ENCODE peak calls at places on chromosome X, in four cellular contexts. One of them, this sample, is unnamed.

GRCh38 chrX:75131973-75132627 is 24.0 kb downstream of the ABCB7 start:
- DNase-seq in spleen: no peak
- DNase-seq in aorta: no peak
- DNase-seq in endothelial cell of umbilical vein: no peak
- DNase-seq in this sample: no peak

GRCh38 chrX:125681058-125681457 is 361.4 kb downstream of the TEX13C start:
- DNase-seq in aorta: no peak
- DNase-seq in endothelial cell of umbilical vein: no peak
- DNase-seq in spleen: no peak
- DNase-seq in this sample: no peak

GRCh38 chrX:154437398-154437752 is 421 bp downstream of the GDI1 start:
- DNase-seq in aorta: no peak
- DNase-seq in endothelial cell of umbilical vein: no peak
- DNase-seq in spleen: no peak
- DNase-seq in this sample: no peak

GRCh38 chrX:107669885-107670628 is 41.7 kb downstream of the PRPS1 start:
- DNase-seq in endothelial cell of umbilical vein: no peak
- DNase-seq in aorta: no peak
- DNase-seq in spleen: no peak
- DNase-seq in this sample: no peak

GRCh38 chrX:123088331-123088730 is 95.7 kb upstream of the GRIA3 start:
- DNase-seq in spleen: no peak
- DNase-seq in aorta: no peak
- DNase-seq in endothelial cell of umbilical vein: no peak
- DNase-seq in this sample: no peak

GRCh38 chrX:103716967-103717366 is 6.3 kb downstream of the TMEM31 start:
- DNase-seq in endothelial cell of umbilical vein: peak; percentile 12
- DNase-seq in aorta: peak; percentile 34
- DNase-seq in spleen: no peak
- DNase-seq in this sample: no peak

GRCh38 chrX:8846271-8846670 is 45.1 kb upstream of the FAM9A start:
- DNase-seq in aorta: no peak
- DNase-seq in spleen: no peak
- DNase-seq in endothelial cell of umbilical vein: no peak
- DNase-seq in this sample: no peak

GRCh38 chrX:21721175-21721574 is 36.7 kb downstream of the SMPX start:
- DNase-seq in aorta: no peak
- DNase-seq in spleen: no peak
- DNase-seq in endothelial cell of umbilical vein: no peak
- DNase-seq in this sample: no peak

GRCh38 chrX:154413142-154413541 is 1.8 kb downstream of the TAFAZZIN start:
- DNase-seq in endothelial cell of umbilical vein: no peak
- DNase-seq in aorta: no peak
- DNase-seq in spleen: no peak
- DNase-seq in this sample: no peak

GRCh38 chrX:8429692-8430249 is 34.9 kb upstream of the VCX3B start:
- DNase-seq in endothelial cell of umbilical vein: no peak
- DNase-seq in aorta: no peak
- DNase-seq in spleen: no peak
- DNase-seq in this sample: no peak

GRCh38 chrX:52933976-52934703 is 24.2 kb downstream of the FAM156A start:
- DNase-seq in aorta: no peak
- DNase-seq in spleen: no peak
- DNase-seq in endothelial cell of umbilical vein: no peak
- DNase-seq in this sample: no peak

GRCh38 chrX:106902684-106903083 is 457 bp downstream of the RIPPLY1 start:
- DNase-seq in aorta: no peak
- DNase-seq in endothelial cell of umbilical vein: no peak
- DNase-seq in spleen: no peak
- DNase-seq in this sample: no peak

GRCh38 chrX:8743126-8743732 is 11.3 kb upstream of the ANOS1 start:
- DNase-seq in aorta: peak; percentile 66
- DNase-seq in endothelial cell of umbilical vein: peak; percentile 26
- DNase-seq in spleen: peak; percentile 85
- DNase-seq in this sample: peak; percentile 40

GRCh38 chrX:103674531-103675454 is 11.7 kb downstream of the MORF4L2 start:
- DNase-seq in endothelial cell of umbilical vein: no peak
- DNase-seq in aorta: no peak
- DNase-seq in spleen: no peak
- DNase-seq in this sample: no peak

GRCh38 chrX:105220636-105221035 is at the start of gene TEX13A:
- DNase-seq in aorta: no peak
- DNase-seq in endothelial cell of umbilical vein: no peak
- DNase-seq in spleen: no peak
- DNase-seq in this sample: no peak

DNA sequence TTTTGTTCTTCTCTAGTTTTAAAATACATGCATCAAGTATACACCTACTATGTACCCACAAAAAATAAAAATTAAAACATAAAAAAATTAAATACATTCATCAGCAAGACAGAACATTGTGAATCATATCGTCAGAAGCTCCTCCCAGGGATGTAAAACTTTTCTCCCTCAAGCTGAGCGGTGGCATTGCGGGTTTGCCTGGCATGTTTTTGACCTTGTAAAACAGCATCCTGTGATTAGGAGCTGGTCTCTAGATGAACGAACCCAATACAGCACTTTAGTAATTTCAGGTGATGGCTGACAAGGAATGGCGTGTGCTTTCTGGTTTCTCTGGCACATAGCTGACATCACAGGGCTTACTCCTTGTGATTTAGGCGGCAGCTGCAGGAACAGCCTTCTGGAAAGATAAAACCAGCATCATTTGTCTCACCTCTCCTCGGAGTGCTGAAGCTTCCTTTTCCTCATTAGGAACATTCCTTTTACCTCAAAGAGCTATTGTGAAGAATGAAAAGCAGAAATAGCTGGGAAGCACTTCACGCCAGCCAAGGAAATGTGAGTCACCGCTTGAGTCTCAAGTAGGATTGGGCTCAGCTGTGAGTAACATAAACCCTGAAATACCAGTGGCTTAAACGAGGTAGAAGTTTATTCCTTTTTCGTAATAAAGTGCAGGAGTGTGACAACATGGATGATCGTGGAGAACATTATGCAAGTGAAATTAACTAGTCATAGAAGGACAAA is 44.3 kb downstream of the NYX start:
- DNase-seq in aorta: no peak
- DNase-seq in spleen: no peak
- DNase-seq in endothelial cell of umbilical vein: peak; percentile 86
- DNase-seq in this sample: no peak
- H3K27ac ChIP-seq in aorta: no peak overlapping the region
- H3K27ac ChIP-seq in spleen: no peak overlapping the region
- H3K27ac ChIP-seq in endothelial cell of umbilical vein: peak overlapping the region; percentile 81
- H3K27ac ChIP-seq in this sample: no peak overlapping the region

GRCh38 chrX:152895724-152896420 is 2.0 kb upstream of the ZNF185 start:
- DNase-seq in aorta: no peak
- DNase-seq in endothelial cell of umbilical vein: peak; percentile 1
- DNase-seq in spleen: peak; percentile 71
- DNase-seq in this sample: no peak

GRCh38 chrX:152899111-152899873 is 1.4 kb downstream of the ZNF185 start:
- DNase-seq in endothelial cell of umbilical vein: no peak
- DNase-seq in aorta: no peak
- DNase-seq in spleen: peak; percentile 64
- DNase-seq in this sample: no peak

GRCh38 chrX:152898442-152898841 is 575 bp downstream of the ZNF185 start:
- DNase-seq in spleen: no peak
- DNase-seq in aorta: no peak
- DNase-seq in endothelial cell of umbilical vein: no peak
- DNase-seq in this sample: no peak

GRCh38 chrX:152896450-152896849 is 1.4 kb upstream of the ZNF185 start:
- DNase-seq in endothelial cell of umbilical vein: peak; percentile 44
- DNase-seq in spleen: peak; percentile 24
- DNase-seq in aorta: no peak
- DNase-seq in this sample: no peak

GRCh38 chrX:152897216-152898144 is at the start of gene ZNF185:
- DNase-seq in aorta: no peak
- DNase-seq in endothelial cell of umbilical vein: peak; percentile 54
- DNase-seq in spleen: peak; percentile 65
- DNase-seq in this sample: no peak
- H3K27ac ChIP-seq in aorta: no peak within 1 kb of the TSS
- H3K27ac ChIP-seq in endothelial cell of umbilical vein: peak within 1 kb of the TSS; percentile 56
- H3K27ac ChIP-seq in spleen: no peak within 1 kb of the TSS
- H3K27ac ChIP-seq in this sample: no peak within 1 kb of the TSS

GRCh38 chrX:40300286-40300890 is 202.6 kb upstream of the BCOR start:
- DNase-seq in aorta: no peak
- DNase-seq in spleen: no peak
- DNase-seq in endothelial cell of umbilical vein: no peak
- DNase-seq in this sample: no peak

GRCh38 chrX:40307871-40308270 is 210.1 kb upstream of the BCOR start:
- DNase-seq in endothelial cell of umbilical vein: no peak
- DNase-seq in aorta: no peak
- DNase-seq in spleen: no peak
- DNase-seq in this sample: no peak

GRCh38 chrX:40299502-40300118 is 201.9 kb upstream of the BCOR start:
- DNase-seq in aorta: no peak
- DNase-seq in spleen: no peak
- DNase-seq in endothelial cell of umbilical vein: no peak
- DNase-seq in this sample: peak; percentile 52

GRCh38 chrX:40304115-40304514 is 206.4 kb upstream of the BCOR start:
- DNase-seq in endothelial cell of umbilical vein: no peak
- DNase-seq in aorta: no peak
- DNase-seq in spleen: no peak
- DNase-seq in this sample: no peak

DNA sequence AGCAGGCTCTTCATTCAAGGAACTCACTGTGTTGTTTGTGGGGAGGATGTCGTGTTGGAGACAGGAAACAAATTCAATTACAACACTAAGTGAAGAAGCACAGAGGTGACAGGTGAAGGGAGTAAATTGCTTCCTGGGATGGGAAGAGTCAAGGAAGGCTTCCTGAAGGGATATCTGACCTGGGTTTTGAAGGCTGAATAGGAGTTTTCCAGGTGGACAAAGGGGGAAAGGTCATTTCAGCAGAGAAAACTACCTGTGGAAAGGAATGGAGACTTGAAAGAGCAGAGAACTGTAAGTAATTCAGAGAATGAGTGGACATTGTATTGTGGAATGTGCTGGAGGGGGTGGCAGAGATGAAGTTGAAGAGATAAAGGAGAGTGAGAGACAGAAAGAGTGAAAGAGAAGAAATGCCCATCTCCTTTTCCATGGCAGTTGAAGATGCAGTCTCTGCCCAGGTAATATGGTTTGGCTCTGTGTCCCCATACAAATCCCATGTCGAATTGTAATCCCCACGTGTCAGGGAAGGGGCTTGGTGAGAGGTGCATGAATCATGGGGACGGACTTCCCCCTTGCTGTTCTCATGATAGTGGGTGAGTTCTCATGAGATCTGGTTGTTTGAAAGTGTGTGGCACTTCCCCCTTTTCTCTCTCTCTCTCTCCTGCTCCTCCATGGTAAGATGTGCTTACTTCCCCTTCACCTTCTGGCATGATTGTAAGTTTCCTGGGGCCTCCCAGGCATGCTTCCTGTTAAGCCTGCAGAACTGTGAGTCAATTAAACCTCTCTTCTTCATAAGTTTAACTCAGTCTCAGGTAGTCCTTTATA is 205.7 kb upstream of the BCOR start:
- DNase-seq in endothelial cell of umbilical vein: no peak
- DNase-seq in aorta: no peak
- DNase-seq in spleen: no peak
- DNase-seq in this sample: no peak
- H3K27ac ChIP-seq in endothelial cell of umbilical vein: no peak overlapping the region
- H3K27ac ChIP-seq in aorta: no peak overlapping the region
- H3K27ac ChIP-seq in spleen: no peak overlapping the region
- H3K27ac ChIP-seq in this sample: no peak overlapping the region

GRCh38 chrX:118350221-118350620 is 4.3 kb downstream of the WDR44 start:
- DNase-seq in aorta: no peak
- DNase-seq in spleen: no peak
- DNase-seq in endothelial cell of umbilical vein: peak; percentile 31
- DNase-seq in this sample: no peak
- H3K27ac ChIP-seq in aorta: no peak overlapping the region
- H3K27ac ChIP-seq in spleen: peak overlapping the region; percentile 36
- H3K27ac ChIP-seq in endothelial cell of umbilical vein: peak overlapping the region; percentile 34
- H3K27ac ChIP-seq in this sample: no peak overlapping the region

DNA sequence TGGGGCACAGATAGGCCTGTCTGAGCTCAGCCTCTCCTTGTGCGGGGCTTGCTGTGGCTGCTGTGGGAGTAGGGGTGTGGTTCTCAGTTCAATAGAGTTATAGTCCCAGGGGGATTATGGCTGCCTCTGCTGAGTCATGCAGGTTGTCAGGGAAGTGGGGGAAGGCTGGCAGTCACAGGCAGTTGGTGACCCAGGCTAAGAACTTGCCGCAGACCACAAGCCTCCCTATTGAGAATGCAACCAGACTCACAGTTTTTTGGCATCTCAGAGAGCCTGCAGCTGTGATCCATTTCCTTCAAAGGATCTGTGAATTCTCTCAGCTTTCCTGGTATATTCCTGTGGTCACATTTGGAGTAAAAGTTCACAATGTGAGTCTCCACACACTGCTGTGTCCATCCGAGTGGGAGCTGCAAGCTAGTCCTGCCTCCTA is 364.9 kb downstream of the ZNF674 start:
- DNase-seq in aorta: peak; percentile 36
- DNase-seq in spleen: no peak
- DNase-seq in endothelial cell of umbilical vein: no peak
- DNase-seq in this sample: no peak
- H3K27ac ChIP-seq in aorta: no peak overlapping the region
- H3K27ac ChIP-seq in spleen: no peak overlapping the region
- H3K27ac ChIP-seq in endothelial cell of umbilical vein: no peak overlapping the region
- H3K27ac ChIP-seq in this sample: no peak overlapping the region

GRCh38 chrX:3697701-3698279 is 15.7 kb downstream of the PRKX start:
- DNase-seq in endothelial cell of umbilical vein: peak; percentile 59
- DNase-seq in spleen: no peak
- DNase-seq in aorta: peak; percentile 55
- DNase-seq in this sample: no peak
- H3K27ac ChIP-seq in endothelial cell of umbilical vein: peak overlapping the region; percentile 18
- H3K27ac ChIP-seq in spleen: no peak overlapping the region
- H3K27ac ChIP-seq in aorta: no peak overlapping the region
- H3K27ac ChIP-seq in this sample: no peak overlapping the region

GRCh38 chrX:41716217-41716616 is 7.8 kb upstream of the GPR82 start:
- DNase-seq in endothelial cell of umbilical vein: no peak
- DNase-seq in aorta: no peak
- DNase-seq in spleen: no peak
- DNase-seq in this sample: no peak
- H3K27ac ChIP-seq in endothelial cell of umbilical vein: no peak overlapping the region
- H3K27ac ChIP-seq in aorta: no peak overlapping the region
- H3K27ac ChIP-seq in spleen: peak overlapping the region; percentile 15
- H3K27ac ChIP-seq in this sample: no peak overlapping the region

This sample was measured in CD8-positive, alpha-beta memory T cell.